ENCODE peak calls at places on chromosomes 7 and 10, in four cellular contexts. A is IMR-90, V is right lobe of liver, Q is body of pancreas. Z is an unnamed sample.

GRCh38 chr7:38855867-38856266 is 53.1 kb downstream of the VPS41 start:
- DNase-seq in A (no peak), Q (no peak), V (no peak), Z (no peak)

GRCh38 chr10:60975716-60976115 is 31.7 kb upstream of the RHOBTB1 start:
- DNase-seq in A (peak), V (no peak), Q (no peak), Z (no peak)

GRCh38 chr10:110893559-110894179 is 21.9 kb downstream of the PDCD4 start:
- DNase-seq in Q (no peak), A (peak), V (no peak), Z (no peak)

GRCh38 chr10:114283091-114283490 is 44.0 kb downstream of the VWA2 start:
- DNase-seq in Q (no peak), A (no peak), V (no peak), Z (no peak)

GRCh38 chr10:91220954-91221696 is 662 bp downstream of the PCGF5 start:
- DNase-seq in V (no peak), Q (peak), A (peak), Z (no peak)

GRCh38 chr7:115441033-115441432 is 519.1 kb downstream of the MDFIC start:
- DNase-seq in A (no peak), Q (no peak), V (no peak), Z (no peak)

GRCh38 chr10:44830022-44830421 is 81.1 kb upstream of the TMEM72 start:
- DNase-seq in A (peak), Q (no peak), V (no peak), Z (no peak)

GRCh38 chr7:48660482-48660881 is 263.9 kb upstream of the CDC14C start:
- DNase-seq in A (no peak), Q (no peak), V (no peak), Z (no peak)

GRCh38 chr10:930415-931325 is 835 bp downstream of the LARP4B start:
- DNase-seq in A (peak), V (peak), Q (peak), Z (peak)

GRCh38 chr7:149780636-149781419 is 7.4 kb upstream of the ZNF467 start:
- DNase-seq in Q (no peak), V (peak), A (no peak), Z (no peak)

GRCh38 chr7:30136339-30136738 is 1.6 kb downstream of the MTURN start:
- DNase-seq in Q (peak), A (no peak), V (no peak), Z (no peak)
- H3K27ac ChIP-seq in Q (no peak), A (no peak), V (peak), Z (peak)

DNA sequence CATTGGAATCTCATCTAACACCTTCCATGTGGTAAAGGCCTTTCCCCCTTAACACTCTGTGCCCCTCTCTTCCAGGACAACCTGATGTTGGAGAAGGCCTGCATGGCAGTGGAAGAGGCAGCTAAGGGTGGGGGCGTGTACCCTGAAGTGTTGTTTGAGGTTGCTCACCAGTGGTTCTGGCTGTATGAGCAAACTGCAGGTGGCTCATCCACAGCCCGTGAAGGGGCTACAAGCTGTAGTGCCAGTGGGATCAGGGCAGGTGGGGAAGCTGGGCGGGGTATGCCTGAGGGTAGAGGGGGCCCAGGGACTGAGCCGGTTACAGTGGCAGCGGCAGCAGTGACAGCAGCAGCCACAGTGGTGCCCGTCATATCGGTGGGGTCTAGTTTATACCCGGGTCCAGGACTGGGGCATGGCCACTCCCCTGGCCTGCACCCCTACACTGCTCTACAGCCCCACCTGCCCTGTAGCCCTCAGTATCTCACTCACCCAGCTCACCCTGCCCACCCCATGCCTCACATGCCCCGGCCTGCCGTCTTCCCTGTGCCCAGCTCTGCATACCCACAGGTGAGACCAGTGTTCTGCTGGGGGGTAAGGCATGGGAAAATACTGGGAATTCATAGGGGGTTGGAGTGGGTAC is 12.4 kb downstream of the NDST2 start:
- DNase-seq in V (no peak), A (no peak), Q (no peak), Z (no peak)
- TF ChIP-seq POLR2A in V (no peak), A (no peak), Q (no peak), Z (no peak)

DNA sequence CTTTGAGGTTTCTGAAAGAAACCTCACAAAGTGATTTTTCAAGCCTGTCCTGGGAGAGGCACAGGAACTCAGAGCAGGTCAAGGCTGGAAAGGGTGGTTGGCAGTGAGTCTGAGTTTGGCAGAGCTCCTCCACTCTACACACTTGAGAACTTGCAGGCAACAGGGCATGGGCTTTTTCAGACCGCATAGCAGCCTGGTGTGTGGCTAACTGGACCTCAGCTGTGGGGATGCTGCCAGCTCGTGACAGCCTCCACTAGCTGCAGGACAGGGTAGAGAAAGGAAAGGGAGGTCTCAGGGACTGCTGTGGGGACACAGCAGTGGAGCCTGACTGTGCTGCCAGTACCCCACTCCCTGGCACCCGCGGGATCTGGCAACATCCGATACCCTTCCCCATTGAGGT is 2.6 kb downstream of the CDHR1 start:
- DNase-seq in V (no peak), A (no peak), Q (no peak), Z (no peak)
- TF ChIP-seq CTCF in V (no peak), A (no peak), Q (no peak), Z (no peak)

GRCh38 chr7:42628021-42628420 is 283.8 kb downstream of the C7orf25 start:
- DNase-seq in A (no peak), Q (no peak), V (no peak), Z (no peak)
- H3K27ac ChIP-seq in A (no peak), Q (no peak), V (no peak), Z (no peak)

GRCh38 chr7:101728888-101729883 is 88.2 kb upstream of the CUX1 start:
- DNase-seq in Q (no peak), V (no peak), A (peak), Z (no peak)
- TF ChIP-seq POLR2A in Q (no peak), V (no peak), A (no peak), Z (no peak)

GRCh38 chr7:102285541-102286236 is 979 bp upstream of the SH2B2 start:
- DNase-seq in V (no peak), Q (no peak), A (no peak), Z (no peak)

GRCh38 chr7:102287082-102287464 is 405 bp downstream of the SH2B2 start:
- DNase-seq in A (no peak), V (no peak), Q (peak), Z (no peak)

GRCh38 chr7:102284891-102285540 is 1.7 kb upstream of the SH2B2 start:
- DNase-seq in V (peak), Q (no peak), A (no peak), Z (no peak)

GRCh38 chr7:102287465-102288146 is 938 bp downstream of the SH2B2 start:
- DNase-seq in A (no peak), V (peak), Q (peak), Z (peak)

GRCh38 chr7:102286237-102287081 is at the start of gene SH2B2:
- DNase-seq in V (peak), A (peak), Q (peak), Z (peak)
- TF ChIP-seq CTCF in V (no peak), A (peak), Q (no peak), Z (no peak)

GRCh38 chr7:91085175-91085574 is 179.1 kb upstream of the FZD1 start:
- DNase-seq in Q (no peak), A (no peak), V (no peak), Z (no peak)

GRCh38 chr7:91080351-91080750 is 183.9 kb upstream of the FZD1 start:
- DNase-seq in Q (no peak), V (no peak), A (no peak), Z (no peak)

GRCh38 chr7:91083855-91084644 is 180.2 kb upstream of the FZD1 start:
- DNase-seq in Q (no peak), V (no peak), A (no peak), Z (no peak)

GRCh38 chr7:91082038-91082437 is 182.2 kb upstream of the FZD1 start:
- DNase-seq in A (peak), Q (no peak), V (no peak), Z (no peak)

GRCh38 chr7:91082854-91083495 is 181.3 kb upstream of the FZD1 start:
- DNase-seq in Q (no peak), A (peak), V (no peak), Z (no peak)
- H3K27ac ChIP-seq in Q (no peak), A (peak), V (no peak), Z (peak)

DNA sequence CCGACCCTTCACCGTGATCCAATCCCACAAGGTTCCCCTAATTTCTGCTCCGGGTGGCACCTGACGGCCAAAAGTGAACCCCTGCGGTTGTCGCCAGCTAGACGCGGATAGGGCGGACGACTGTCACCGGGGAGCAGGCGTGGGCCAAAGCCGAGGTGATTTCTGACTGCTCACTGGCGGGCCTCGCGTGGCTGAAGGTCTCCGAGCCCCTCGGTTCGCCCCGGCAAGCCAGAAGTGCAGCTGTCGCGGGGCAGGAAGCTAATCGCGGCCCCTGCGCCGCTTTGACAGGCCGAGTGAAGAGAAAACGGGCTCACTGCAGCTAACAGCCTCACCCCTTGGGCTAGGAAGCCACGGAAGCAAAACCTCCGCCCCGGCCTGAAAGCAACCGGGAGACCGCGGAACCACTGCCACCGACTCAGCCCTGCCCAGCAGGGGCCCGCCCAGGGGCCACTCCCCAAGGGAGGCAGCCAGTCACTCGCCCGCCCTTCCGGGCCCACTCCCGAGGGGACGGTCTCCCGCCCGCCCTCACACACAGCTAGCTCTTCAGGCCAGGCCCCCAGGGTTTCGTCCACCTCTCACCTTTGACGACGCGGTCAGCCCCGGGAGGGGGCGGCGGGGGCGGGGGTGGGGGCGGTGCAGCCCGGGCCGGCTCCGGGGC is 469 bp downstream of the PPP3CB start:
- DNase-seq in Q (peak), A (peak), V (peak), Z (peak)
- TF ChIP-seq POLR2A in Q (peak), A (peak), V (peak), Z (peak)

GRCh38 chr7:92615861-92616260 is 25.7 kb upstream of the FAM133B start:
- DNase-seq in Q (no peak), V (no peak), A (no peak), Z (no peak)
- TF ChIP-seq CTCF in Q (no peak), V (no peak), A (no peak), Z (no peak)

DNA sequence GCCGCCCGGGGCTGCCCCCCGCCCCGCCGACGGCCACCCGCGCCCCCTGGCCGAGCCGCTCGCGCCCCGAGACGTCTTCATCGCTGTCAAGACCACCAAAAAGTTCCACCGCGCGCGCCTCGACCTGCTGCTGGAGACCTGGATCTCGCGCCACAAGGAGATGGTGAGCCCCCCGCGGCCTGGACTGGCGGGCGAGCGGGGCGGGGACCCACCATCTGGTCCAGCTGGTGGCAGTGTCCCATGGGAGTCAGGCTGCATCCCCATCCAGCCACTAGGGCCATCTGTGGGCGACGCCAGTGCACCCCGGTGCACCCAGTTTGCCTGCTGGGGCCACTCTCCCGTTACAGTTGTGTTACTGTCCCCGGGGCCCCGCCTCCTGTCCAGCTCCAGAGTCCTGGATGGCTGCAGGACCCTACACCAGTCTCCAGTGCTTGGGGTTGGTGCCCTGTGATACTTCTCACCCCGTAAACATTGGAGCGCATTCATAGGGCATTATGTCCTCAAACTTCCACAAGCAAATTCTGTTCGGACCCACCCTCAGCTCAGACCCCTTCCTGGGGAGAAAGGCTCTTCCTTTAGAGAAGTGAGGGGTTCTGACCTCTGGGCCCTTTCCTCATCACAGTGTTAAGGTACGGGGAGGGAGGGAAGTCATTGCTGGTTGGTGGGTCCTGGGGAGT is 695 bp downstream of the LFNG start:
- DNase-seq in A (no peak), V (no peak), Q (peak), Z (no peak)
- H3K27ac ChIP-seq in A (no peak), V (no peak), Q (peak), Z (peak)

Z was measured in uterus.